ENCODE peak calls at places on chromosome 13, in four cellular contexts. E is epithelial cell of esophagus, N is progenitor cell of endocrine pancreas, F is lower leg skin. M is an unnamed sample.
A peak's percentile ranks its signal among the peaks of the same experiment; 100 is the strongest.

GRCh38 chr13:52405767-52406494 is at the start of gene THSD1:
- DNase-seq in E (peak; percentile 52), N (peak; percentile 14), F (peak; percentile 89), M (peak; percentile 78)

GRCh38 chr13:26544707-26545106 is 12.8 kb upstream of the WASF3 start:
- DNase-seq in E (no peak), N (no peak), F (no peak), M (no peak)

GRCh38 chr13:113638173-113638746 is 19.7 kb downstream of the ATP4B start:
- DNase-seq in F (peak; percentile 34), E (no peak), N (no peak), M (peak; percentile 11)

GRCh38 chr13:39692650-39693438 is 37.4 kb downstream of the COG6 start:
- DNase-seq in N (no peak), F (no peak), E (no peak), M (no peak)

GRCh38 chr13:27920677-27921420 is 1.0 kb downstream of the PDX1 start:
- DNase-seq in N (no peak), E (peak; percentile 20), F (no peak), M (peak; percentile 72)

GRCh38 chr13:112506046-112506445 is 81.9 kb downstream of the TUBGCP3 start:
- DNase-seq in F (no peak), N (no peak), E (peak; percentile 51), M (no peak)

GRCh38 chr13:73521291-73521626 is 462.5 kb downstream of the KLF5 start:
- DNase-seq in F (no peak), E (no peak), N (no peak), M (no peak)

GRCh38 chr13:42798118-42798517 is 16.7 kb downstream of the FAM216B start:
- DNase-seq in N (no peak), F (no peak), E (no peak), M (no peak)

GRCh38 chr13:113299951-113300350 is 2.9 kb downstream of the LAMP1 start:
- DNase-seq in N (no peak), F (no peak), E (no peak), M (no peak)

GRCh38 chr13:112970552-112971287 is 1.7 kb downstream of the MCF2L start:
- DNase-seq in N (no peak), F (no peak), E (no peak), M (no peak)

GRCh38 chr13:104006625-104007061 is 940.4 kb upstream of the SLC10A2 start:
- DNase-seq in N (no peak), F (no peak), E (peak; percentile 40), M (no peak)

GRCh38 chr13:80399340-80400163 is 58.6 kb upstream of the SPRY2 start:
- DNase-seq in E (peak; percentile 93), F (no peak), N (no peak), M (no peak)

GRCh38 chr13:26721251-26721939 is 39.2 kb downstream of the GPR12 start:
- DNase-seq in N (no peak), E (no peak), F (peak; percentile 89), M (no peak)

M was measured in endodermal cell.